ENCODE peak calls at places on chromosomes 7 and 10, in six cellular contexts. T is stomach, A is GM12865, B is pons, E is BJ, N is HuH-7. U is an unnamed sample.

GRCh38 chr7:75966209-75966961 is 28.0 kb downstream of the TMEM120A start:
- DNase-seq in T (no peak), A (no peak), B (peak; percentile 38), E (peak; percentile 49), N (no peak), U (no peak)

GRCh38 chr10:17233534-17233933 is 5.5 kb downstream of the VIM start:
- DNase-seq in T (no peak), A (no peak), B (no peak), E (no peak), N (no peak), U (no peak)

GRCh38 chr7:4841007-4841784 is 20.6 kb downstream of the PAPOLB start:
- DNase-seq in T (no peak), A (no peak), B (no peak), E (no peak), N (no peak), U (no peak)

GRCh38 chr7:111647881-111648280 is 85.6 kb upstream of the IMMP2L start:
- DNase-seq in T (no peak), A (no peak), B (no peak), E (peak; percentile 55), N (no peak), U (no peak)

GRCh38 chr7:116547347-116547746 is 22.5 kb downstream of the CAV1 start:
- DNase-seq in T (no peak), A (no peak), B (no peak), E (peak; percentile 81), N (no peak), U (no peak)

GRCh38 chr10:4847580-4848020 is 21.6 kb downstream of the AKR1E2 start:
- DNase-seq in T (no peak), A (no peak), B (no peak), E (peak; percentile 9), N (no peak), U (no peak)

GRCh38 chr7:148697950-148698396 is 730 bp upstream of the CUL1 start:
- DNase-seq in T (no peak), A (no peak), B (peak; percentile 16), E (no peak), N (no peak), U (peak; percentile 19)

GRCh38 chr10:133359554-133359971 is 1.7 kb upstream of the FUOM start:
- DNase-seq in T (peak; percentile 77), A (no peak), B (no peak), E (no peak), N (peak; percentile 91), U (peak; percentile 59)

GRCh38 chr10:5965266-5965665 is 12.1 kb downstream of the IL15RA start:
- DNase-seq in T (peak; percentile 65), A (no peak), B (no peak), E (no peak), N (no peak), U (no peak)

GRCh38 chr7:121080913-121081326 is 92.4 kb downstream of the CPED1 start:
- DNase-seq in T (no peak), A (no peak), B (no peak), E (no peak), N (no peak), U (no peak)

GRCh38 chr10:82826132-82826531 is 951.1 kb downstream of the NRG3 start:
- DNase-seq in T (no peak), A (no peak), B (no peak), E (peak; percentile 87), N (no peak), U (no peak)

GRCh38 chr7:142556745-142557144 is 192.5 kb upstream of the PRSS1 start:
- DNase-seq in T (peak; percentile 38), A (no peak), B (no peak), E (peak; percentile 97), N (no peak), U (peak; percentile 11)

GRCh38 chr7:21064698-21065648 is 278.3 kb upstream of the SP8 start:
- DNase-seq in T (no peak), A (no peak), B (no peak), E (no peak), N (peak; percentile 19), U (no peak)

GRCh38 chr7:16839646-16840045 is 34.8 kb upstream of the AGR2 start:
- DNase-seq in T (no peak), A (no peak), B (no peak), E (peak; percentile 85), N (no peak), U (no peak)

GRCh38 chr10:71833451-71834342 is 17.4 kb downstream of the PSAP start:
- DNase-seq in T (no peak), A (no peak), B (no peak), E (no peak), N (no peak), U (no peak)

GRCh38 chr10:33160151-33160550 is 174.3 kb downstream of the NRP1 start:
- DNase-seq in T (no peak), A (no peak), B (no peak), E (no peak), N (no peak), U (no peak)

GRCh38 chr7:94782777-94783176 is 124.6 kb upstream of the PPP1R9A start:
- DNase-seq in T (no peak), A (no peak), B (no peak), E (no peak), N (no peak), U (no peak)

GRCh38 chr10:58335306-58336005 is 650 bp downstream of the UBE2D1 start:
- DNase-seq in T (peak; percentile 26), A (peak; percentile 25), B (peak; percentile 39), E (no peak), N (peak; percentile 16), U (peak; percentile 41)

GRCh38 chr7:110604206-110604605 is 486.7 kb upstream of the LRRN3 start:
- DNase-seq in T (no peak), A (no peak), B (no peak), E (no peak), N (no peak), U (no peak)

U was measured in cerebellar cortex.